ENCODE peak calls at places on chromosomes 7 and 10, in eight cellular contexts. H is NCI-H187 treated with DMSO at 0.1 percent for 48 hours; F is NCI-H1436; R is C1 segment of cervical spinal cord; N is hepatocyte; P is EL; V is stimulated activated CD4-positive, alpha-beta T cell treated with anti-CD3 and anti-CD28 coated beads, Interleukin-1b, Interleukin-23, amount 100 ng/mL, for 1 hour; Q is cardiac fibroblast. Y is an unnamed sample.

GRCh38 chr10:110444009-110444347 is 53.7 kb upstream of the DUSP5 start:
- DNase-seq in H (no peak), F (no peak), R (no peak), N (no peak), P (no peak), V (no peak), Q (no peak), Y (no peak)

GRCh38 chr10:109275970-109276369 is 647.3 kb downstream of the XPNPEP1 start:
- DNase-seq in H (no peak), F (no peak), R (no peak), N (no peak), P (peak; percentile 29), V (no peak), Q (no peak), Y (no peak)

GRCh38 chr7:42677751-42678231 is 234.1 kb downstream of the C7orf25 start:
- DNase-seq in H (no peak), F (no peak), R (no peak), N (peak; percentile 37), P (peak; percentile 77), V (no peak), Q (peak; percentile 88), Y (no peak)

GRCh38 chr10:119199231-119199992 is 8.0 kb upstream of the GRK5 start:
- DNase-seq in H (no peak), F (peak; percentile 61), R (peak; percentile 32), N (peak; percentile 88), P (peak; percentile 64), V (no peak), Q (peak; percentile 90), Y (peak; percentile 90)

GRCh38 chr7:126529254-126529653 is 723.5 kb downstream of the GRM8 start:
- DNase-seq in H (no peak), F (no peak), R (no peak), N (no peak), P (no peak), V (no peak), Q (no peak), Y (no peak)

GRCh38 chr7:5704534-5704922 is 76.9 kb downstream of the RNF216 start:
- DNase-seq in H (peak; percentile 38), F (peak; percentile 39), R (peak; percentile 61), N (peak; percentile 83), P (peak; percentile 78), V (peak; percentile 48), Q (peak; percentile 92), Y (peak; percentile 88)

GRCh38 chr10:63421591-63421990 is 44.2 kb downstream of the JMJD1C start:
- DNase-seq in H (no peak), F (no peak), R (no peak), N (no peak), P (no peak), V (no peak), Q (no peak), Y (no peak)

GRCh38 chr7:100897111-100897608 is 1.5 kb upstream of the ACHE start:
- DNase-seq in H (no peak), F (no peak), R (peak; percentile 51), N (peak; percentile 77), P (peak; percentile 22), V (no peak), Q (no peak), Y (peak; percentile 49)

GRCh38 chr7:106094780-106095179 is 17.3 kb downstream of the SYPL1 start:
- DNase-seq in H (no peak), F (no peak), R (no peak), N (no peak), P (no peak), V (no peak), Q (no peak), Y (no peak)

Y was measured in mesendoderm.